ENCODE peak calls at places on chromosomes 13 and 19, in five cellular contexts. N is neuronal stem cell, Z is mesenchymal stem cell, J is H9, E is H1. M is an unnamed sample.

GRCh38 chr19:43694553-43694952 is 21.3 kb upstream of the IRGC start:
- DNase-seq in J (no peak), Z (no peak), N (no peak), E (no peak), M (no peak)

GRCh38 chr19:17909017-17909732 is 23.6 kb upstream of the CCDC124 start:
- DNase-seq in Z (no peak), J (peak), E (no peak), N (no peak), M (no peak)

GRCh38 chr19:11375143-11375948 is 880 bp downstream of the SWSAP1 start:
- DNase-seq in Z (no peak), E (no peak), N (no peak), J (peak), M (no peak)

GRCh38 chr19:38224014-38224862 is at the start of gene DPF1:
- DNase-seq in J (peak), N (peak), E (no peak), Z (peak), M (no peak)

GRCh38 chr19:1699998-1700732 is 47.8 kb upstream of the TCF3 start:
- DNase-seq in E (no peak), J (no peak), Z (no peak), N (no peak), M (no peak)

GRCh38 chr13:50015750-50016149 is 506 bp downstream of the KCNRG start:
- DNase-seq in J (no peak), N (no peak), Z (no peak), E (no peak), M (no peak)

GRCh38 chr19:18399008-18399407 is 1.6 kb upstream of the LRRC25 start:
- DNase-seq in J (no peak), E (no peak), Z (peak), N (no peak), M (peak)

GRCh38 chr13:36157475-36157874 is 26.3 kb upstream of the DCLK1 start:
- DNase-seq in Z (no peak), N (no peak), J (no peak), E (no peak), M (no peak)

GRCh38 chr19:16446108-16447014 is 25.4 kb downstream of the EPS15L1 start:
- DNase-seq in N (no peak), E (no peak), J (no peak), Z (no peak), M (no peak)

DNA sequence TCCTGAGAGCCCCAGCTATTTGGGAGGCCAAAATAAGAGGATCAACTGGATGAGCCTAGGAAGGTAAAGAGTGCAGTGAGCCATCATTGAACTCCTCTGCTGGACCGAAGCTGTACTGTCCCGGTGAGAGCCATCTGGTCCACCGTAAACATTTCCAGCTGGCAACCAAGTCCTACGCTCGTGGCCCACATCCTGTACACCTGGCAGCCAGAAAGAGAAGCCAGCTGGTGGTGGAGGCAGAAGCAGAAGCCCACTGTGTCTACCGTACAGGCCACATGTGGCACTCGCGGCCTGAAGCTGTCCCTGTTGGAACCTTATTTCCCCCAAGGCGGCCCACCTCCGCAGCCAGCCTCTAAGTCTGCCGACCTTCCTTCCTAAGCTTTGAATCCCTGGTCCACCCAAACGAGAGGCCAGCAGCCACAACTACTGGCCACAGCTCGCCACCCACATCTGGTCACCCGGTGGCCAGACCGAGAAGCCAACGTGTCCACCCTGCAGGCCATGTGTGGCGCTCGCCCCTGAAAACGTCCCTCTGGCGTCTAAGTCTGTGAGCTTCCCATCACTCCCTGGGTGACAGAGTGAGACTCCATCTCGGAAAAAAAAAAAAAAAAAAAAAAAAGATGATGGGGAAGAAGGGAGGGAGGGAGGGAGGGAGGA is 14.2 kb upstream of the ZNF91 start:
- DNase-seq in E (no peak), J (no peak), Z (no peak), N (no peak), M (no peak)
- H2BK12ac ChIP-seq in E (no peak), J (no peak), Z (no peak), N (no peak), M (no peak)

GRCh38 chr19:20388826-20389225 is 176.8 kb downstream of the ZNF737 start:
- DNase-seq in J (no peak), Z (no peak), N (no peak), E (no peak), M (no peak)

DNA sequence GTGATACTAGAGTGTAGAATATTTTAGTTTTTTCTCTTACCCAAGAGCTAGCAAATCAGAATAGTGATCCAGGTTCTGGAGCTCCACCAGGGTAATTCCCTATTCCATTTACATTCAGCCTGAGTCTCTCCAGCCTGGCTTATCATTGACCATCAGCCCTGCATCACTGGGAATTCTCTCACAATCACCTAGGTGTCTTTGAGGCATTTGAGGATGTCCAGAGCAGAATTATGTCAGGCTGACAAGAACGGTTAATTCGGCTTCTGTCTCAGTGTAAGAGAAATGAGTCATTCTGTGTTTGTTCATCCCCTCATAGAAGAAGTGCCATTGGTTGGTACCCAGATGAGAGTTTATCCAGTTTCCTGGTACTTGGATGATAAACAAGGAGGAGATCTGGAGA is 180.5 kb downstream of the ZNF737 start:
- DNase-seq in J (no peak), E (no peak), Z (no peak), N (no peak), M (no peak)
- H2AK5ac ChIP-seq in J (no peak), E (no peak), Z (no peak), N (no peak), M (no peak)

GRCh38 chr19:40592170-40592569 is 9.0 kb upstream of the LTBP4 start:
- DNase-seq in Z (peak), N (no peak), E (no peak), J (peak), M (no peak)
- H3K18ac ChIP-seq in Z (no peak), N (no peak), E (no peak), J (no peak), M (no peak)

GRCh38 chr19:52335768-52336116 is 301 bp upstream of the ZNF610 start:
- DNase-seq in E (no peak), N (no peak), J (no peak), Z (no peak), M (no peak)
- H2BK12ac ChIP-seq in E (no peak), N (no peak), J (no peak), Z (no peak), M (no peak)

DNA sequence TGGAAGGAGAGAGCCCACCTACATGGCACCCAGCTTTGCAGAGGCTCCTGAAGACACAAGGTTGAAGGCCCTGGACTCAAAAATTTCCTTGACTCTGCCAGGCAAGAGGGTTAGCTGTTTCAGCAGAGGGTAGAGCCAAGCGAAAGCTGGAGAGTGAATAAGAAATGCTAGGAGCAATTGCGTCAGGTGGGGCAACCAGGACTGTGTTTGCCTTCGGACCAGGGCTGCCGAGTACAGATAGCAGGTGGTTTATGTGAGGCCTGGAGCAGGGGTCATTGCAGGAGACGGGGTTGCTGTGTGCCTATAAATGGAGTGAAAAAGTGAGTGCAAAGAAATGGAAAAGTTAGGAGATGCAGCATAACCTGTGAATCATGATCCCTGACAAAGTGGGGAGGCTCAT is 59.1 kb downstream of the IRS2 start:
- DNase-seq in N (no peak), J (no peak), E (no peak), Z (no peak), M (no peak)
- H2AK5ac ChIP-seq in N (no peak), J (no peak), E (no peak), Z (no peak), M (no peak)

DNA sequence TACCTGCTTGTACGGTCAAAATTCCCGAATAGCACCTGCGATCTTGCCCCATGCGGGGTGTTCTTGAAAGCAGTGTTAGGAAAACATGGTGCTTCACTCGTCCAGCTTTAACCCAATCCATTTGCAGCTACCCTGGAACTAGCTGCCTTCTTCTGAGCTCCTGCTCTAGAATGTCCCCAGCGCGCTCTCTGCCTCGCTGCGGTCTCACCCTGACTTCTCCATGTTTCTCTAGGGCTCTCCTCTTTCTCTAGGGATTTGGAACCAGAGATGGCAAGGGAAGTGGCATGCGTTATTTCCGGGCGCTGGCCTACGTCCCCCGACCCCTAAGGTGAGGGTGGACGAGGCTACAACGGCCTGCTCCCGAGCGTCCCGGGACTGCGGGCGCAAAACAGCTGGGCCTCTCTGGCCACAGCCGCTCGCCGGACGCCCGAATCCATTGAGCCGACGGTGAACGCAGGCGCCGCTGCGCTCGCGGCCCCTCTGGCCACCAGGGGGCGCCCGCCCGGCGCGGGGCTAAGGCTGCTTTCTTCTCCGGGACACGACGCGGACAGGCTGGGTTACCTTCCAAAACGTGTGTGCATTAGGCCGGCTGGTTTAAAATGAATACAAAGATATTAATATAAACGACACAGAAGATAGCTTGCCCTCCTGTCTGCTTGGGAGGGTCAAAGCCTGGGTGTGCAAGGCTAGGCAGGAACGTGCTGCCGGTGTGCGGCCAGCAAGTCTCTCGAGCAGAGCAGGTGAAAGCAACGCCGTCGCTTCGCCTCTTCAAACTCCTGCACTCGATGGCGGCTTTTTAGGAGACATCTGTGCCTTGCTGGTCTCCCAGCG is 1.8 kb upstream of the SPRY2 start:
- DNase-seq in N (peak), E (no peak), Z (peak), J (peak), M (peak)
- H3K18ac ChIP-seq in N (peak), E (peak), Z (peak), J (peak), M (no peak)

GRCh38 chr13:33953203-33953602 is 135.3 kb downstream of the RFC3 start:
- DNase-seq in N (no peak), E (no peak), J (no peak), Z (no peak), M (no peak)
- H2BK12ac ChIP-seq in N (no peak), E (no peak), J (no peak), Z (no peak), M (no peak)

M was measured in trophoblast cell.